ENCODE peak calls at places on chromosomes 1 and 21, in four cellular contexts. P, O, E and J are unnamed samples.
A peak's percentile ranks its signal among the peaks of the same experiment; 100 is the strongest.

GRCh38 chr1:61012365-61012764 is 70.0 kb upstream of the NFIA start:
- DNase-seq in O (no peak), E (no peak), P (no peak), J (no peak)

GRCh38 chr1:10835423-10836421 is 39.3 kb upstream of the CASZ1 start:
- DNase-seq in E (no peak), P (peak; percentile 23), O (no peak), J (no peak)

GRCh38 chr1:54987830-54988705 is 7.6 kb downstream of the TMEM61 start:
- DNase-seq in P (no peak), O (peak; percentile 61), E (no peak), J (no peak)

GRCh38 chr1:29746076-29746665 is 509.8 kb downstream of the PTPRU start:
- DNase-seq in E (no peak), O (no peak), P (no peak), J (no peak)

GRCh38 chr1:26284597-26285351 is 4.9 kb downstream of the SH3BGRL3 start:
- DNase-seq in P (peak; percentile 76), E (peak; percentile 94), O (peak; percentile 94), J (peak; percentile 75)

GRCh38 chr1:156727914-156728598 is at the start of gene METTL25B:
- DNase-seq in P (peak; percentile 88), O (peak; percentile 95), E (peak; percentile 67), J (peak; percentile 77)

GRCh38 chr1:68145418-68146126 is 86.8 kb downstream of the WLS start:
- DNase-seq in P (no peak), O (no peak), E (no peak), J (no peak)

GRCh38 chr1:28298438-28298837 is 30.4 kb upstream of the MED18 start:
- DNase-seq in O (no peak), P (no peak), E (no peak), J (no peak)

GRCh38 chr21:16570856-16571255 is 841.1 kb downstream of the USP25 start:
- DNase-seq in P (no peak), O (no peak), E (no peak), J (no peak)

GRCh38 chr1:234957330-234958065 is 171.1 kb downstream of the TOMM20 start:
- DNase-seq in O (no peak), E (no peak), P (no peak), J (no peak)

GRCh38 chr1:16250547-16251251 is 13.7 kb upstream of the CPLANE2 start:
- DNase-seq in O (no peak), E (no peak), P (no peak), J (no peak)

GRCh38 chr1:196450143-196450911 is 157.9 kb downstream of the KCNT2 start:
- DNase-seq in P (no peak), O (no peak), E (no peak), J (no peak)

GRCh38 chr1:208126108-208126507 is 118.1 kb downstream of the PLXNA2 start:
- DNase-seq in P (no peak), E (no peak), O (no peak), J (no peak)

DNA sequence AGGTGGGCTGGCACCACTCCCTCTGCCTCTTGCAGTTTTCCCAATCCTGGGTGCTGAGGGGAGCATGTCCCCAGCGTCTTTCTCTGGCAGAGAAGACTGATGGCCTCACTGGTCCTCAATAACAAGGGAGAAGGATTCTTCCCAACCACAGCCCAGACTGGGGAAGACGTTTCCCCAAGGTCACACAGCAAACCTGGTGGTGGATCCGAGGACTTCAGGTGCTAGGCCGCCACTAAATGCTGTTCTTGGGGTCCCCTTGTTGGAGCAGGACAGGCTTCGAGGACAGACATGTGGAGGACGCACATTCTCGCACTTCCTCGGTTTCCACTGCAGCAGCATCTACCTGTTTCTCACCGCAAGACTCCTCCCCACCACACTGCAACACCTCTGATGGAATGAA is 30.9 kb upstream of the PAX7 start:
- DNase-seq in E (no peak), O (no peak), P (no peak), J (no peak)
- TF ChIP-seq CTCF in E (no peak), O (no peak), P (no peak), J (no peak)

GRCh38 chr1:111988743-111989453 is 570 bp downstream of the KCND3 start:
- DNase-seq in O (no peak), E (no peak), P (no peak), J (no peak)

GRCh38 chr1:111990878-111991760 is 1.7 kb upstream of the KCND3 start:
- DNase-seq in P (no peak), E (no peak), O (no peak), J (no peak)

GRCh38 chr1:111988377-111988742 is 1.1 kb downstream of the KCND3 start:
- DNase-seq in E (no peak), O (no peak), P (no peak), J (no peak)

GRCh38 chr1:111989531-111990025 is at the start of gene KCND3:
- DNase-seq in E (no peak), O (peak; percentile 79), P (peak; percentile 14), J (peak; percentile 18)

GRCh38 chr1:111990026-111990877 is 784 bp upstream of the KCND3 start:
- DNase-seq in P (peak; percentile 6), E (no peak), O (no peak), J (no peak)
- TF ChIP-seq CTCF in P (no peak), E (no peak), O (no peak), J (no peak)

DNA sequence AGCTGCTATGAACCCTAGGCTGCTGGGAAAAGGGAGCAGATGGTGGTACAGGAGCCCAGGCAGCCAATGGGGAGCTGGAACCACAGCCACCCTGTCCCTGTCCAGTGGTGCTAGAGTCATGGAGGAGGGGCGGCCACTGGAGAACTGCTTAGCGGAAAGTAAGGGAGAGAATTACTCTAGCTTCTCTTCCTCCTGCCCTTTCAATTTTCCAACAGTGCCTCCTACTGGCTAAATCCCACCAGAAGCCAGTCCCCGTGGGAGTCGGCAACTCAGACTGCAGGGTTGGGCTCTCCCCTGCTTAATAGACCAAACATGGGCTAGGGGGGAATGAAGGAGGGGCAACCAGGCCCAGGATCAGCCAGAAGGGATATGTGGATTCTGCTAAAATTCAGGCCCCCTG is 154.5 kb downstream of the ACTL8 start:
- DNase-seq in E (no peak), O (peak; percentile 47), P (no peak), J (no peak)
- TF ChIP-seq CTCF in E (no peak), O (no peak), P (peak; percentile 21), J (no peak)

DNA sequence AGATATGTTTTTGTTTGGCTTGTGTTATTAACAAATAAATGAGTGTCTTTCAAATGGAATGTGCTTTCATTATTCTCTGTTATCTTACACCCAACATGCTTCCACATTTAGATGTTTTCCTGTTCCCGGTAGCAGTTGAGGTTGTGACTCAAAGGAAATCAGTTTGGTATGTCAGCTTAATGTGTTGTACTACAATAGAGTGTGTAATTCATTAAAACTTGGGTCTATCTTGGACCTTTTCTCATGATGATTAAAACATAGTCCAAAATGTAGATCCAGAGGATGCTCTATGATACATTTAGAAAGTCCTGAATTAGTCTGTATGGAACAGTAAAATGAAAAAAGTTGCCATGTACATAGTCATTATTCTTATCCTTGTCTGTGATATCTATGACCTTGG is 26.7 kb downstream of the RTCA start:
- DNase-seq in P (no peak), O (no peak), E (no peak), J (no peak)
- TF ChIP-seq CTCF in P (no peak), O (no peak), E (no peak), J (no peak)